ENCODE peak calls at places on chromosomes 6 and 20, in four cellular contexts. One of them, this sample, is unnamed.

GRCh38 chr6:163705923-163706322 is 291.4 kb downstream of the QKI start:
- DNase-seq in activated T-helper 1 cell treated with anti-CD3 and anti-CD28 coated beads, Interleukin-12 subunit alpha, Interleukin-12 subunit beta, Interleukin-2, Interleukin-4 antibody, amounts not matched to agents 30 ng/mL and 10 ng/mL and 1 ng/mL, durations not matched to agents 14 hours and 24 hours and 36 hours: no peak
- DNase-seq in A673: no peak
- DNase-seq in A549: no peak
- DNase-seq in this sample: no peak

GRCh38 chr6:27811383-27811782 is 100.8 kb downstream of the OR2B2 start:
- DNase-seq in activated T-helper 1 cell treated with anti-CD3 and anti-CD28 coated beads, Interleukin-12 subunit alpha, Interleukin-12 subunit beta, Interleukin-2, Interleukin-4 antibody, amounts not matched to agents 30 ng/mL and 10 ng/mL and 1 ng/mL, durations not matched to agents 14 hours and 24 hours and 36 hours: no peak
- DNase-seq in A673: no peak
- DNase-seq in A549: no peak
- DNase-seq in this sample: no peak

GRCh38 chr6:167044696-167045095 is 45.5 kb downstream of the CEP43 start:
- DNase-seq in activated T-helper 1 cell treated with anti-CD3 and anti-CD28 coated beads, Interleukin-12 subunit alpha, Interleukin-12 subunit beta, Interleukin-2, Interleukin-4 antibody, amounts not matched to agents 30 ng/mL and 10 ng/mL and 1 ng/mL, durations not matched to agents 14 hours and 24 hours and 36 hours: no peak
- DNase-seq in A549: no peak
- DNase-seq in A673: no peak
- DNase-seq in this sample: no peak

GRCh38 chr6:127343753-127344659 is 597 bp upstream of the ECHDC1 start:
- DNase-seq in A549: peak; percentile 1
- DNase-seq in activated T-helper 1 cell treated with anti-CD3 and anti-CD28 coated beads, Interleukin-12 subunit alpha, Interleukin-12 subunit beta, Interleukin-2, Interleukin-4 antibody, amounts not matched to agents 30 ng/mL and 10 ng/mL and 1 ng/mL, durations not matched to agents 14 hours and 24 hours and 36 hours: no peak
- DNase-seq in A673: peak; percentile 33
- DNase-seq in this sample: peak; percentile 29

GRCh38 chr6:157464653-157465535 is 83.9 kb downstream of the ZDHHC14 start:
- DNase-seq in A673: peak; percentile 78
- DNase-seq in A549: no peak
- DNase-seq in activated T-helper 1 cell treated with anti-CD3 and anti-CD28 coated beads, Interleukin-12 subunit alpha, Interleukin-12 subunit beta, Interleukin-2, Interleukin-4 antibody, amounts not matched to agents 30 ng/mL and 10 ng/mL and 1 ng/mL, durations not matched to agents 14 hours and 24 hours and 36 hours: no peak
- DNase-seq in this sample: no peak

GRCh38 chr6:62805431-62805830 is 405.8 kb upstream of the FKBP1C start:
- DNase-seq in activated T-helper 1 cell treated with anti-CD3 and anti-CD28 coated beads, Interleukin-12 subunit alpha, Interleukin-12 subunit beta, Interleukin-2, Interleukin-4 antibody, amounts not matched to agents 30 ng/mL and 10 ng/mL and 1 ng/mL, durations not matched to agents 14 hours and 24 hours and 36 hours: no peak
- DNase-seq in A549: no peak
- DNase-seq in A673: no peak
- DNase-seq in this sample: no peak

GRCh38 chr20:12068146-12068545 is 150.5 kb downstream of the BTBD3 start:
- DNase-seq in A549: no peak
- DNase-seq in A673: peak; percentile 54
- DNase-seq in activated T-helper 1 cell treated with anti-CD3 and anti-CD28 coated beads, Interleukin-12 subunit alpha, Interleukin-12 subunit beta, Interleukin-2, Interleukin-4 antibody, amounts not matched to agents 30 ng/mL and 10 ng/mL and 1 ng/mL, durations not matched to agents 14 hours and 24 hours and 36 hours: no peak
- DNase-seq in this sample: peak; percentile 40

GRCh38 chr6:21258665-21259064 is 334.9 kb upstream of the SOX4 start:
- DNase-seq in activated T-helper 1 cell treated with anti-CD3 and anti-CD28 coated beads, Interleukin-12 subunit alpha, Interleukin-12 subunit beta, Interleukin-2, Interleukin-4 antibody, amounts not matched to agents 30 ng/mL and 10 ng/mL and 1 ng/mL, durations not matched to agents 14 hours and 24 hours and 36 hours: no peak
- DNase-seq in A549: no peak
- DNase-seq in A673: no peak
- DNase-seq in this sample: no peak

GRCh38 chr6:2197177-2197671 is 48.2 kb downstream of the GMDS start:
- DNase-seq in A673: no peak
- DNase-seq in A549: no peak
- DNase-seq in activated T-helper 1 cell treated with anti-CD3 and anti-CD28 coated beads, Interleukin-12 subunit alpha, Interleukin-12 subunit beta, Interleukin-2, Interleukin-4 antibody, amounts not matched to agents 30 ng/mL and 10 ng/mL and 1 ng/mL, durations not matched to agents 14 hours and 24 hours and 36 hours: no peak
- DNase-seq in this sample: peak; percentile 14

GRCh38 chr20:47701612-47702011 is 83.7 kb downstream of the SULF2 start:
- DNase-seq in A673: no peak
- DNase-seq in activated T-helper 1 cell treated with anti-CD3 and anti-CD28 coated beads, Interleukin-12 subunit alpha, Interleukin-12 subunit beta, Interleukin-2, Interleukin-4 antibody, amounts not matched to agents 30 ng/mL and 10 ng/mL and 1 ng/mL, durations not matched to agents 14 hours and 24 hours and 36 hours: no peak
- DNase-seq in A549: no peak
- DNase-seq in this sample: no peak

GRCh38 chr6:139194740-139195139 is 59.9 kb downstream of the HECA start:
- DNase-seq in activated T-helper 1 cell treated with anti-CD3 and anti-CD28 coated beads, Interleukin-12 subunit alpha, Interleukin-12 subunit beta, Interleukin-2, Interleukin-4 antibody, amounts not matched to agents 30 ng/mL and 10 ng/mL and 1 ng/mL, durations not matched to agents 14 hours and 24 hours and 36 hours: no peak
- DNase-seq in A673: no peak
- DNase-seq in A549: no peak
- DNase-seq in this sample: peak; percentile 60

GRCh38 chr6:52420668-52421358 is 671 bp downstream of the EFHC1 start:
- DNase-seq in activated T-helper 1 cell treated with anti-CD3 and anti-CD28 coated beads, Interleukin-12 subunit alpha, Interleukin-12 subunit beta, Interleukin-2, Interleukin-4 antibody, amounts not matched to agents 30 ng/mL and 10 ng/mL and 1 ng/mL, durations not matched to agents 14 hours and 24 hours and 36 hours: no peak
- DNase-seq in A673: peak; percentile 37
- DNase-seq in A549: peak; percentile 67
- DNase-seq in this sample: no peak

GRCh38 chr6:151495380-151495779 is 1.6 kb downstream of the CCDC170 start:
- DNase-seq in activated T-helper 1 cell treated with anti-CD3 and anti-CD28 coated beads, Interleukin-12 subunit alpha, Interleukin-12 subunit beta, Interleukin-2, Interleukin-4 antibody, amounts not matched to agents 30 ng/mL and 10 ng/mL and 1 ng/mL, durations not matched to agents 14 hours and 24 hours and 36 hours: no peak
- DNase-seq in A673: no peak
- DNase-seq in A549: no peak
- DNase-seq in this sample: no peak

GRCh38 chr6:150299873-150300485 is 68.8 kb upstream of the IYD start:
- DNase-seq in activated T-helper 1 cell treated with anti-CD3 and anti-CD28 coated beads, Interleukin-12 subunit alpha, Interleukin-12 subunit beta, Interleukin-2, Interleukin-4 antibody, amounts not matched to agents 30 ng/mL and 10 ng/mL and 1 ng/mL, durations not matched to agents 14 hours and 24 hours and 36 hours: no peak
- DNase-seq in A549: no peak
- DNase-seq in A673: no peak
- DNase-seq in this sample: no peak

GRCh38 chr6:149642829-149643580 is 5.5 kb downstream of the KATNA1 start:
- DNase-seq in activated T-helper 1 cell treated with anti-CD3 and anti-CD28 coated beads, Interleukin-12 subunit alpha, Interleukin-12 subunit beta, Interleukin-2, Interleukin-4 antibody, amounts not matched to agents 30 ng/mL and 10 ng/mL and 1 ng/mL, durations not matched to agents 14 hours and 24 hours and 36 hours: no peak
- DNase-seq in A673: no peak
- DNase-seq in A549: no peak
- DNase-seq in this sample: no peak

GRCh38 chr6:155174576-155175174 is 89.1 kb upstream of the CLDN20 start:
- DNase-seq in activated T-helper 1 cell treated with anti-CD3 and anti-CD28 coated beads, Interleukin-12 subunit alpha, Interleukin-12 subunit beta, Interleukin-2, Interleukin-4 antibody, amounts not matched to agents 30 ng/mL and 10 ng/mL and 1 ng/mL, durations not matched to agents 14 hours and 24 hours and 36 hours: peak; percentile 66
- DNase-seq in A549: peak; percentile 82
- DNase-seq in A673: peak; percentile 90
- DNase-seq in this sample: peak; percentile 86

GRCh38 chr20:6733965-6734364 is 33.5 kb upstream of the BMP2 start:
- DNase-seq in A549: no peak
- DNase-seq in A673: no peak
- DNase-seq in activated T-helper 1 cell treated with anti-CD3 and anti-CD28 coated beads, Interleukin-12 subunit alpha, Interleukin-12 subunit beta, Interleukin-2, Interleukin-4 antibody, amounts not matched to agents 30 ng/mL and 10 ng/mL and 1 ng/mL, durations not matched to agents 14 hours and 24 hours and 36 hours: no peak
- DNase-seq in this sample: no peak

GRCh38 chr6:37131104-37131959 is 38.6 kb upstream of the PIM1 start:
- DNase-seq in A549: peak; percentile 88
- DNase-seq in activated T-helper 1 cell treated with anti-CD3 and anti-CD28 coated beads, Interleukin-12 subunit alpha, Interleukin-12 subunit beta, Interleukin-2, Interleukin-4 antibody, amounts not matched to agents 30 ng/mL and 10 ng/mL and 1 ng/mL, durations not matched to agents 14 hours and 24 hours and 36 hours: no peak
- DNase-seq in A673: no peak
- DNase-seq in this sample: peak; percentile 88

GRCh38 chr20:22248052-22248667 is 336.2 kb downstream of the FOXA2 start:
- DNase-seq in activated T-helper 1 cell treated with anti-CD3 and anti-CD28 coated beads, Interleukin-12 subunit alpha, Interleukin-12 subunit beta, Interleukin-2, Interleukin-4 antibody, amounts not matched to agents 30 ng/mL and 10 ng/mL and 1 ng/mL, durations not matched to agents 14 hours and 24 hours and 36 hours: no peak
- DNase-seq in A673: peak; percentile 29
- DNase-seq in A549: peak; percentile 26
- DNase-seq in this sample: peak; percentile 23

GRCh38 chr6:14857501-14857900 is 388.4 kb upstream of the JARID2 start:
- DNase-seq in A673: no peak
- DNase-seq in activated T-helper 1 cell treated with anti-CD3 and anti-CD28 coated beads, Interleukin-12 subunit alpha, Interleukin-12 subunit beta, Interleukin-2, Interleukin-4 antibody, amounts not matched to agents 30 ng/mL and 10 ng/mL and 1 ng/mL, durations not matched to agents 14 hours and 24 hours and 36 hours: peak; percentile 42
- DNase-seq in A549: no peak
- DNase-seq in this sample: no peak

GRCh38 chr20:16428112-16428511 is 145.1 kb downstream of the KIF16B start:
- DNase-seq in activated T-helper 1 cell treated with anti-CD3 and anti-CD28 coated beads, Interleukin-12 subunit alpha, Interleukin-12 subunit beta, Interleukin-2, Interleukin-4 antibody, amounts not matched to agents 30 ng/mL and 10 ng/mL and 1 ng/mL, durations not matched to agents 14 hours and 24 hours and 36 hours: no peak
- DNase-seq in A673: no peak
- DNase-seq in A549: no peak
- DNase-seq in this sample: no peak

GRCh38 chr6:52697903-52698302 is 27.0 kb downstream of the TMEM14A start:
- DNase-seq in A673: peak; percentile 40
- DNase-seq in activated T-helper 1 cell treated with anti-CD3 and anti-CD28 coated beads, Interleukin-12 subunit alpha, Interleukin-12 subunit beta, Interleukin-2, Interleukin-4 antibody, amounts not matched to agents 30 ng/mL and 10 ng/mL and 1 ng/mL, durations not matched to agents 14 hours and 24 hours and 36 hours: no peak
- DNase-seq in A549: peak; percentile 5
- DNase-seq in this sample: no peak

GRCh38 chr6:22913612-22914011 is 344.2 kb downstream of the HDGFL1 start:
- DNase-seq in A673: no peak
- DNase-seq in A549: no peak
- DNase-seq in activated T-helper 1 cell treated with anti-CD3 and anti-CD28 coated beads, Interleukin-12 subunit alpha, Interleukin-12 subunit beta, Interleukin-2, Interleukin-4 antibody, amounts not matched to agents 30 ng/mL and 10 ng/mL and 1 ng/mL, durations not matched to agents 14 hours and 24 hours and 36 hours: no peak
- DNase-seq in this sample: no peak